ENCODE peak calls at places on chromosomes 11 and 22, in six cellular contexts. H is astrocyte, N is trophoblast cell, E is PC-3, B is MM.1S, Z is fibroblast of lung. G is an unnamed sample.

GRCh38 chr11:120929664-120930154 is 94.2 kb upstream of the TBCEL start:
- DNase-seq in N (peak), Z (peak), B (peak), H (peak), E (peak), G (peak)

GRCh38 chr11:125902927-125903752 is at the start of gene PUS3:
- DNase-seq in E (peak), Z (peak), H (peak), B (peak), N (peak), G (peak)

GRCh38 chr11:3807856-3808845 is at the start of gene PGAP2:
- DNase-seq in B (peak), Z (peak), E (peak), H (no peak), N (peak), G (peak)

GRCh38 chr11:848988-849824 is 6.6 kb downstream of the TSPAN4 start:
- DNase-seq in B (peak), Z (no peak), H (no peak), E (no peak), N (no peak), G (peak)

GRCh38 chr11:48006301-48006992 is 26.1 kb downstream of the PTPRJ start:
- DNase-seq in B (no peak), Z (peak), E (peak), N (no peak), H (peak), G (peak)

GRCh38 chr11:69040581-69041260 is 8.0 kb upstream of the TPCN2 start:
- DNase-seq in N (no peak), Z (peak), H (peak), B (no peak), E (no peak), G (peak)

GRCh38 chr11:78784321-78785061 is 209.8 kb upstream of the NARS2 start:
- DNase-seq in Z (peak), H (peak), E (peak), N (no peak), B (no peak), G (peak)

GRCh38 chr22:35997438-35997837 is 31.2 kb downstream of the RBFOX2 start:
- DNase-seq in N (no peak), H (no peak), E (no peak), B (no peak), Z (peak), G (peak)

GRCh38 chr11:76246271-76246933 is 40.1 kb upstream of the WNT11 start:
- DNase-seq in B (no peak), E (no peak), H (no peak), N (no peak), Z (no peak), G (no peak)

GRCh38 chr22:36331912-36332622 is 55.7 kb downstream of the MYH9 start:
- DNase-seq in E (peak), B (peak), Z (peak), H (no peak), N (no peak), G (peak)

GRCh38 chr11:133681901-133682300 is 149.6 kb upstream of the OPCML start:
- DNase-seq in N (no peak), B (no peak), H (no peak), Z (no peak), E (no peak), G (no peak)

GRCh38 chr11:102453286-102453797 is 777 bp upstream of the TMEM123 start:
- DNase-seq in B (peak), Z (no peak), N (no peak), E (peak), H (no peak), G (no peak)

GRCh38 chr11:6378695-6378989 is 11.6 kb upstream of the SMPD1 start:
- DNase-seq in E (no peak), H (no peak), B (no peak), Z (no peak), N (no peak), G (no peak)

DNA sequence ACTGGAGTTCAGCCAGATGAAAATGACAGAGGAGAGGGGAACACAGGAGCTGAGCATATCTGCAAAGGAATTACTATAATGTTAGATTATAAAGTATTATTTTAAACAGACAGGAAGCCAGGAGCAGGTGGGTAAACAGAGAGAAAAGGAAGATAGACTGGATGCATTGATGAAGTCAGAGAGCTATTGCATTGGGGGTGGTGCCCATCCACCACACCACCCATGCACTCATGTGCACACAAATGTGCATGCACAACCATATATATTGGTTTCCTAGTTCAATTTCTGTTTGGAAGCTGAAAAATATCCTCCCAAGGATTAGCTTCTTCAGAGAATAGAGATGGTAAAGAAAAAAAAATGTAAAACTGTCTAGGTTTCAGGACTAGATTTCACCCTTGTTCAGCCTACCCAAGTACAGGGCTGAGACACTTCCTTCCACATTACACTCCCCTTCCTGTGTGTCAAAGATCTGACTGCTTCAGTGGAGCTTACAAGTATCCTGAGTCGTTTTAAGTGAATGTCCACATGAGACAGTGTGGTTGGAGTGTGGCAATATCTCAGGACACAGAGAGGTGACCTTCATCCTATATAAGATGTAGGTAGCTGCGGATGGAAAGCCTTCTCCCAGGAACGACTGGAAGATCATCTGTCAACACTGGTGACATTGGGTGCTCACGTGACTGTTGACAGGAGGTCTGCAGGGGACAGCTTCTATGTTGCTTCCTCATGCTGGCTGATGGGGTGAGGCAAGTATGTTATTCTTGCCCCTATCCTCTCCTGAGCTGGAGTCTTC is 12.2 kb upstream of the SMPD1 start:
- DNase-seq in Z (no peak), E (no peak), N (no peak), H (no peak), B (no peak), G (no peak)
- H3K9ac ChIP-seq in Z (no peak), E (no peak), N (no peak), H (no peak), B (no peak), G (peak)

GRCh38 chr22:24994070-24994763 is 41.7 kb downstream of the KIAA1671 start:
- DNase-seq in Z (peak), B (no peak), E (peak), N (peak), H (peak), G (no peak)

GRCh38 chr22:24997023-24997422 is 44.5 kb downstream of the KIAA1671 start:
- DNase-seq in E (no peak), B (no peak), H (no peak), N (no peak), Z (no peak), G (no peak)

GRCh38 chr22:24996420-24996952 is 44.0 kb downstream of the KIAA1671 start:
- DNase-seq in N (no peak), Z (peak), E (peak), B (no peak), H (peak), G (no peak)

GRCh38 chr22:24992946-24993345 is 40.4 kb downstream of the KIAA1671 start:
- DNase-seq in E (no peak), H (no peak), N (no peak), B (no peak), Z (no peak), G (no peak)

DNA sequence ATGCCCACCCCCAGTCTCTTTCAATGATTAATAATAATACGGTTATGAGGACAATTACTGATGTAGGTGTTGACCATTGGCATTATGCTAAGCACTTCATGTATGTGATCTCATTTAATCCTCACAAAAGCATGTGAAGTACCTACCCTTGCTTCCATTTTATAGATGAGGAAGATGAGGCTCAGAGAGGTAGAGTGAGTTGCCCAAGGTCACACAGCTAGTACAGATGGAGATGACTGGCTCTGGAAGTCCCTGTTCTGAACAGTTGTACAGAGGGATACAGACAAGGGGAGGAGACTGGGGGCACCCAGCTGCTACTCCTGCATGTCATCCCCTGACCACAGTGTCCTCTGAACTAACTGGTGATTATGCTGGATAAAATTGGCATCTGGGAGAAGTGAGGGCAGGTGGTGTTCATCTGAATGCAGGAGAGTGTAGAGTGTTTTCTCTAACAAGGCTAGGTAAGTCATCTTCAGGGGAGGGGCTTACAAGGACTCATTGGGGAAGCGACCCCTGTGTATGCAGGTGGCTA is 43.2 kb downstream of the KIAA1671 start:
- DNase-seq in N (no peak), H (no peak), E (no peak), Z (no peak), B (no peak), G (no peak)
- H3K9ac ChIP-seq in N (no peak), H (no peak), E (peak), Z (no peak), B (no peak), G (no peak)

GRCh38 chr11:2071748-2072385 is 67.3 kb downstream of the IGF2 start:
- DNase-seq in H (no peak), B (no peak), N (no peak), E (no peak), Z (no peak), G (no peak)
- H3K9ac ChIP-seq in H (no peak), B (no peak), N (no peak), E (no peak), Z (no peak), G (no peak)

GRCh38 chr22:46082633-46083032 is 67.7 kb upstream of the PPARA start:
- DNase-seq in Z (no peak), H (no peak), N (no peak), E (no peak), B (no peak), G (no peak)

GRCh38 chr22:46083383-46084350 is 66.7 kb upstream of the PPARA start:
- DNase-seq in B (no peak), H (no peak), Z (no peak), N (no peak), E (no peak), G (no peak)

GRCh38 chr22:46079861-46080821 is 70.2 kb upstream of the PPARA start:
- DNase-seq in Z (peak), N (no peak), B (no peak), H (peak), E (peak), G (no peak)

GRCh38 chr22:46081036-46081830 is 69.1 kb upstream of the PPARA start:
- DNase-seq in B (no peak), Z (no peak), N (no peak), H (no peak), E (no peak), G (no peak)

GRCh38 chr22:46081831-46082210 is 68.5 kb upstream of the PPARA start:
- DNase-seq in N (no peak), E (no peak), Z (peak), B (no peak), H (no peak), G (no peak)
- H3K9ac ChIP-seq in N (no peak), E (peak), Z (peak), B (no peak), H (peak), G (peak)

DNA sequence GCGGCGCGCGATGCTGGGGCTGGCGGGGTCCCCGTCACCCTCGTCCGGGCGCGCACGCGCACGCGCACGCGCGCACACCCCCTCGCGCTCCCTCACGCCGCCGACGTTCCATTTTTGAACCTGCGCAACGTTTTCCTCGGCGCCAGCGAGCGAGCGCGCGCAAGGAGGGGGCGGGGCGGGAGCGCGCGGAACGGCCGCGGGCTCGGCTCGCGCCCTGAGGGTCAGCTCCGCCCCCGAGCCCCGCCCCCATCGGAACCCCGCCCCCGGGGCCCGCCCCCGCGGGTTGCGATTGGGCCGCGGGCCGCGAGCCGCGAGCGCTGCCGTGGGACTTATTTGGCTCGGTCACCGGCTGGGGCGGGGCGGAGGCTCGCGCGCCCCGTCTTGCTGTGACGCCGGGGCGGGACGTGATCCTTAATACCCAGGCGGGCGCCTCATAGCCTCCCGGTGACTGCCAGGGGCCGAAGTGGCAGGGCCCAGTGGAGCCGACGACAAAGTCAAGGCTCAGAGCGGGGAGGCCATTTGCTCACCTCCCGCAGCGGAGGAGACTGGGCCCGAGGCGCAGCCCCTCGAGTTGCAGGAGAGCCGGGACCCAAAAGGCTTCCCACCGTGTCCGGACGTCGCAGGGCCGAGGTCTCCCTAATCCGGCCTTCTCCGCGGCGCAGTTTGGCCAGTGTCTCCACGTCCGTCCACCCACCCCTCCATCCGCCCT is at the start of gene CBX7:
- DNase-seq in E (peak), H (peak), N (peak), Z (peak), B (peak), G (peak)
- H3K9ac ChIP-seq in E (peak), H (peak), N (peak), Z (peak), B (peak), G (peak)

DNA sequence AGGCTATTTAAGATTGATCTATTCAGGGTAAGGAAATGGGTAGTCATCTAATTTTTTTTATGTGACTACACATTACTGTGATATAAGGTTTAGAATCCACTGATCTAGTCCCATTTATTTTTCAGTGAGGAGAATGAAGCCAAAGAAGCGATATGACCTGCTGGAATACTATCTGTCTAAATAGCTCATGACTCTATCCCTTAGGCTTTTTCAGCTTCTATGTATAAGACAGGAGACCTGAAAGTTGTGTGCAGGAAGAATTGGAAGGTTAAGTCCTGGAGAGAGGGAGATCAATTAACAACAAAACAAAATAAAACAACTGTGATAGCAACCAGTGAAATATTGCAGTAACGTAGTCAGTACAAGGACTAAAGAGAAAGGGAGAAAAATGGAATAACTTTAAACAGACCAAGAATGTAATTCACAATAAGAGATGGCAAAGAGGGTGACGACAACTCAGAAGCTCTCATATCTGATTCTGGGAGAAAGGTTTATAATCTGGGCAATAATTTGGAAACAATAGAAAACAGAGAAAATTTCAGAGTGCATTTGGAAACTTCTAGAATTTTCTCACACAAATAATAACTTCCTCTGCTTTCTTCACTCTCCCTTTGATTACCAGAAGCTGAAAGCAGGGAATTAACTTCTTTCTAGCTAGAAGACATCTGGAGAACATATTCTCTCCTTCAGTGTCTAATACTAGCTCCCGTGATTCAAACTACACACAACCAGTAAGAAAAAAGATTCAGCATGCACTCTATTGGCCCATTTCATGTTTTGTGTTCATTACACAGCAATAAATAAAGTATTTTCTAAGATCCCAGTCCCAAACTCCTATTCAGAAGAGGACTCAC is 19.2 kb upstream of the CASP12 start:
- DNase-seq in H (no peak), Z (no peak), E (no peak), N (no peak), B (no peak), G (no peak)
- H3K9ac ChIP-seq in H (peak), Z (peak), E (peak), N (no peak), B (peak), G (peak)